ENCODE peak calls at places on chromosome 13, in six cellular contexts. D is NCI-H526 treated with DMSO at 0.1 percent for 48 hours; A is EL; C is CD4-positive, alpha-beta T cell; O is mucosa of descending colon; W is A673. Y is an unnamed sample.
A peak's percentile ranks its signal among the peaks of the same experiment; 100 is the strongest.

GRCh38 chr13:109833071-109833470 is 46.7 kb upstream of the IRS2 start:
- DNase-seq in D (no peak), A (no peak), C (no peak), W (no peak), O (no peak), Y (no peak)

GRCh38 chr13:108897955-108898354 is 268.5 kb downstream of the MYO16 start:
- DNase-seq in O (no peak), C (no peak), D (no peak), W (no peak), A (no peak), Y (no peak)

GRCh38 chr13:99981115-99982020 is at the start of gene ZIC2:
- DNase-seq in O (no peak), W (peak; percentile 96), D (peak; percentile 56), A (peak; percentile 50), C (no peak), Y (no peak)

GRCh38 chr13:85509512-85509911 is 289.7 kb downstream of the SLITRK6 start:
- DNase-seq in W (no peak), A (peak; percentile 16), O (no peak), C (no peak), D (no peak), Y (no peak)

GRCh38 chr13:100163375-100163774 is 74.5 kb downstream of the PCCA start:
- DNase-seq in C (no peak), W (no peak), A (no peak), O (no peak), D (no peak), Y (no peak)

GRCh38 chr13:73913043-73913740 is 221.0 kb downstream of the KLF12 start:
- DNase-seq in O (no peak), W (no peak), D (no peak), C (no peak), A (peak; percentile 70), Y (no peak)

GRCh38 chr13:94656766-94657165 is 55.1 kb downstream of the GPR180 start:
- DNase-seq in D (no peak), W (peak; percentile 78), A (peak; percentile 91), O (no peak), C (no peak), Y (no peak)

GRCh38 chr13:109787135-109787954 is 962 bp upstream of the IRS2 start:
- DNase-seq in C (peak; percentile 33), A (peak; percentile 64), D (peak; percentile 90), W (peak; percentile 78), O (peak; percentile 48), Y (peak; percentile 25)

GRCh38 chr13:50580684-50581305 is 262.7 kb downstream of the DLEU7 start:
- DNase-seq in O (no peak), C (no peak), W (no peak), A (peak; percentile 34), D (no peak), Y (no peak)

GRCh38 chr13:90792335-90792734 is 555.2 kb upstream of the MIR17HG start:
- DNase-seq in D (no peak), C (no peak), W (no peak), O (no peak), A (peak; percentile 12), Y (no peak)

GRCh38 chr13:43942301-43942700 is 62.6 kb downstream of the LACC1 start:
- DNase-seq in C (no peak), O (no peak), W (no peak), D (no peak), A (peak; percentile 9), Y (no peak)

GRCh38 chr13:109871018-109871370 is 84.6 kb upstream of the IRS2 start:
- DNase-seq in D (no peak), W (no peak), C (no peak), A (peak; percentile 13), O (no peak), Y (no peak)

GRCh38 chr13:71252191-71252704 is 614.8 kb downstream of the DACH1 start:
- DNase-seq in W (no peak), O (no peak), A (no peak), C (no peak), D (no peak), Y (no peak)

GRCh38 chr13:110536006-110536693 is 25.4 kb downstream of the RAB20 start:
- DNase-seq in A (no peak), C (no peak), O (no peak), D (no peak), W (no peak), Y (no peak)

GRCh38 chr13:75494491-75494890 is 12.5 kb upstream of the TBC1D4 start:
- DNase-seq in C (no peak), W (no peak), D (no peak), A (peak; percentile 54), O (no peak), Y (no peak)

GRCh38 chr13:26601669-26602068 is 44.2 kb downstream of the WASF3 start:
- DNase-seq in A (peak; percentile 82), C (no peak), W (peak; percentile 20), D (no peak), O (peak; percentile 12), Y (no peak)

GRCh38 chr13:95471960-95472359 is 80.6 kb upstream of the CLDN10 start:
- DNase-seq in A (no peak), W (no peak), O (no peak), D (no peak), C (no peak), Y (no peak)

GRCh38 chr13:42075517-42075916 is 27.1 kb downstream of the DGKH start:
- DNase-seq in D (no peak), W (no peak), C (no peak), O (no peak), A (no peak), Y (no peak)

GRCh38 chr13:106161186-106161585 is 374.3 kb downstream of the EFNB2 start:
- DNase-seq in A (no peak), C (no peak), O (no peak), D (no peak), W (no peak), Y (no peak)

GRCh38 chr13:84430441-84430840 is 548.2 kb upstream of the SLITRK1 start:
- DNase-seq in O (no peak), C (no peak), W (no peak), D (no peak), A (peak; percentile 86), Y (no peak)